ENCODE peak calls at places on chromosomes 4 and X, in seven cellular contexts. E is astrocyte, Z is GM12878, A is kidney, Q is endothelial cell of umbilical vein, G is neural progenitor cell, W is mammary epithelial cell. S is an unnamed sample. For H3K4me1, the result is how much of the 10 kb centered on the place peaks cover.

GRCh38 chrX:12701625-12702024 is 89.6 kb upstream of the PRPS2 start:
- DNase-seq in E (peak), Z (peak), Q (peak), G (peak), W (peak), A (no peak), S (peak)

GRCh38 chrX:30888526-30889146 is 418 bp downstream of the TAB3 start:
- DNase-seq in Q (peak), G (no peak), Z (no peak), E (peak), W (no peak), A (no peak), S (peak)

GRCh38 chr4:48722509-48723446 is 57.3 kb downstream of the FRYL start:
- DNase-seq in Q (peak), W (no peak), E (peak), G (no peak), A (no peak), Z (no peak), S (no peak)

GRCh38 chr4:110296892-110297291 is 98.5 kb upstream of the ELOVL6 start:
- DNase-seq in G (no peak), Q (no peak), E (no peak), Z (peak), A (no peak), W (no peak), S (no peak)

GRCh38 chrX:85379174-85379907 is at the start of gene POF1B:
- DNase-seq in W (peak), G (no peak), Z (peak), A (no peak), E (no peak), Q (no peak), S (no peak)

GRCh38 chrX:70139736-70140135 is 6.5 kb downstream of the IGBP1 start:
- DNase-seq in E (no peak), Z (no peak), Q (no peak), G (no peak), A (no peak), W (no peak), S (no peak)

GRCh38 chrX:12814434-12814833 is 23.2 kb downstream of the PRPS2 start:
- DNase-seq in Z (peak), E (no peak), A (no peak), Q (peak), W (peak), G (peak), S (peak)

GRCh38 chr4:63396269-63396668 is 1013.0 kb downstream of the TECRL start:
- DNase-seq in A (peak), G (no peak), Q (no peak), E (no peak), Z (no peak), W (no peak), S (no peak)

GRCh38 chrX:56728752-56729151 is 291 bp upstream of the NBDY start:
- DNase-seq in A (no peak), E (no peak), Q (peak), W (peak), Z (no peak), G (no peak), S (peak)

GRCh38 chr4:55758570-55758969 is 61.0 kb upstream of the EXOC1L start:
- DNase-seq in G (no peak), W (no peak), Z (no peak), Q (no peak), E (no peak), A (no peak), S (no peak)

GRCh38 chr4:61333490-61333889 is 133.4 kb downstream of the ADGRL3 start:
- DNase-seq in A (no peak), W (no peak), Z (no peak), Q (no peak), G (no peak), E (no peak), S (no peak)

GRCh38 chr4:86582453-86582852 is 11.7 kb upstream of the PTPN13 start:
- DNase-seq in Z (no peak), E (no peak), Q (no peak), G (no peak), A (no peak), W (peak), S (no peak)

GRCh38 chr4:8528713-8529112 is 51.5 kb upstream of the GPR78 start:
- DNase-seq in G (no peak), W (peak), A (no peak), Q (no peak), E (peak), Z (no peak), S (peak)

GRCh38 chr4:103092245-103092644 is 7.4 kb downstream of the BDH2 start:
- DNase-seq in W (no peak), Z (no peak), G (no peak), Q (no peak), E (no peak), A (no peak), S (peak)
- H3K9ac ChIP-seq in W (no peak), Z (no peak), G (no peak), Q (no peak), E (no peak), A (no peak), S (no peak)

GRCh38 chrX:112736310-112736709 is 56.6 kb upstream of the LHFPL1 start:
- DNase-seq in Z (no peak), A (no peak), E (no peak), G (no peak), Q (no peak), W (no peak), S (no peak)
- H3K4me1 ChIP-seq in Z (under half), A (under half), E (under half), G (under half), Q (under half), W (under half), S (under half)

GRCh38 chrX:40084471-40084870 is 13.3 kb downstream of the BCOR start:
- DNase-seq in A (peak), Z (no peak), W (no peak), G (no peak), E (no peak), Q (no peak), S (no peak)

GRCh38 chrX:40085714-40086113 is 12.0 kb downstream of the BCOR start:
- DNase-seq in E (no peak), Q (no peak), Z (no peak), A (no peak), W (no peak), G (no peak), S (no peak)

GRCh38 chrX:40086569-40087335 is 11.0 kb downstream of the BCOR start:
- DNase-seq in A (peak), Q (no peak), W (no peak), Z (no peak), G (peak), E (no peak), S (no peak)

GRCh38 chrX:40083979-40084359 is 13.8 kb downstream of the BCOR start:
- DNase-seq in A (peak), Q (no peak), G (no peak), Z (no peak), W (no peak), E (no peak), S (no peak)

GRCh38 chrX:40085086-40085551 is 12.6 kb downstream of the BCOR start:
- DNase-seq in Z (no peak), G (no peak), A (no peak), Q (peak), E (peak), W (no peak), S (peak)
- H3K9ac ChIP-seq in Z (no peak), G (no peak), A (no peak), Q (no peak), E (no peak), W (no peak), S (no peak)

DNA sequence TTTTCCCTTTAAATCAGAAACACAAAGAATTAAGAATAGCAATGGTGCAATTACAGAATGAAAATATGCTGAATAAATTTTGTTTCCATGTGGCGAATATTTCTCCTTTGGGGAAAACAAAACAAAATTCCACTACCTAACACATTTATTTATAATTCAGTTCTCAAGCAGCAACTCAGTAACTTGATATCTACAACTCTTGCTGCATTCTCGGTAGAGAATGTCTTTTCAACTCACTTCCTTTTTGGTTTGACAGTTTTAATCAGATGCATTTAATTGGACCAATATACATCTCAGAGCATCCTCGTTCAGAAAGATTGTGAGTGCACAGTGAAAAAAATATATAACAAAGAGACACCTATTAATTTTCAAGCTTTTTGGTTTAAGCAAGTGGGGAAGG is 30.8 kb downstream of the ZNF827 start:
- DNase-seq in Z (no peak), W (no peak), E (no peak), G (no peak), A (no peak), Q (no peak), S (peak)
- H3K4me1 ChIP-seq in Z (under half), W (under half), E (under half), G (under half), A (under half), Q (under half), S (under half)

GRCh38 chrX:46326161-46326560 is 219.1 kb downstream of the ZNF674 start:
- DNase-seq in Q (peak), W (peak), G (no peak), A (no peak), E (peak), Z (no peak), S (peak)
- H3K9ac ChIP-seq in Q (peak), W (peak), G (no peak), A (no peak), E (peak), Z (no peak), S (no peak)

GRCh38 chr4:120877021-120877420 is 45.5 kb downstream of the PRDM5 start:
- DNase-seq in Z (no peak), Q (no peak), A (no peak), E (no peak), G (no peak), W (no peak), S (no peak)
- H3K4me1 ChIP-seq in Z (under half), Q (under half), A (under half), E (under half), G (under half), W (under half), S (under half)

DNA sequence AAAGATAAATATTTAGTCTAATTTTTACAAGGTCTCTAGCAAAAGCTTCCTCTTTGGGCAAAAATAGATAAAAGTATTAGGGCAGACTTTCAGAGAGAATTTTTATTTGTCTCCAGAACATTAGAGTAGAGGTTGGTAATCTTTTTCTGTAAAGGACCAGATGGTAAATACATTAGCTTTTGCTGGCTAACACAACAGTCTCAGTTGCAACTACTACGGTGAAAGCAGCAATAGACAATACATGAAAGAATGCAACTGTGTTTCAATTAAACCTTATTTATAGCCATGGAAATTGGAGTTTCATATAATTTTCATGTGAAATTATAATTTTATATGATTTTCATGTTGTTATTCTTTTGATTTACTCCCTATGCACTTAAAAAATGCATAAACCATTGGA is 15.8 kb upstream of the ADGRA3 start:
- DNase-seq in Q (no peak), G (no peak), Z (no peak), A (no peak), W (no peak), E (no peak), S (no peak)
- H3K9ac ChIP-seq in Q (no peak), G (no peak), Z (no peak), A (no peak), W (no peak), E (no peak), S (no peak)

GRCh38 chr4:84594724-84595123 is 11.8 kb downstream of the CDS1 start:
- DNase-seq in A (no peak), G (no peak), Z (no peak), E (no peak), Q (no peak), W (no peak), S (no peak)
- H3K4me1 ChIP-seq in A (under half), G (under half), Z (under half), E (under half), Q (under half), W (under half), S (under half)

DNA sequence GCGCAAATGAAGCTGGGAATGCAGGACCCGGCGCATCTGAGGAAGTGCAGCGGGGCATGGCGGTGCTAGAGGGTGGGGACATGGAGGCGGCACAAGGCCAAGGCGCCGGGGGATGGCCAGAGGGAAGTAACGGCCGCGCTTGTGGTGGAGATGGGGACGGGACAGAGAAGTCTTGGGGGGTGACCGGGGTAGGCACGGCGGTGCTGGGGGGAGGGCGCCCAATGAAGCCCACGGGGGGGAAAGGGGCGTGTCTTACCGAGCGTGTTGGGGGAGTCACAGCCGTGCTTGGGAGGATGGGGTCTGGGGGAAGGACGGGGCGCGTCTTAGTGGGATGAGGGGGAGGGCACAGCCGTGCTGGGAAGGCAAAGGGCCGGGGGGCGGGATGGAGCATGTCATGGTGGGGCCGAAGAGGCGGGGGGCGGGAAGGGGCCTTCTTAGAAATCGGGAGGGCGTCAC is 984 bp downstream of the ARSD start:
- DNase-seq in G (peak), E (peak), A (peak), Z (no peak), Q (peak), W (no peak), S (peak)
- H3K9ac ChIP-seq in G (no peak), E (peak), A (no peak), Z (no peak), Q (peak), W (no peak), S (peak)